ENCODE peak calls at places on chromosomes 1 and 21, in eight cellular contexts. M, U, D, E, G, B, T and R are unnamed samples.

GRCh38 chr1:85229574-85230097 is 28.8 kb upstream of the SYDE2 start:
- DNase-seq in M (no peak), U (no peak), D (no peak), E (peak; percentile 17), G (no peak), B (no peak), T (no peak), R (no peak)

GRCh38 chr21:33541105-33541711 is 709 bp downstream of the GART start:
- DNase-seq in M (peak; percentile 17), U (no peak), D (no peak), E (no peak), G (no peak), B (peak; percentile 32), T (no peak), R (no peak)

GRCh38 chr1:61457526-61457925 is 267.4 kb downstream of the TM2D1 start:
- DNase-seq in M (no peak), U (no peak), D (no peak), E (no peak), G (no peak), B (no peak), T (no peak), R (no peak)

GRCh38 chr1:33029921-33030320 is 6.8 kb downstream of the AK2 start:
- DNase-seq in M (no peak), U (no peak), D (no peak), E (no peak), G (no peak), B (no peak), T (no peak), R (no peak)

GRCh38 chr1:19153169-19153568 is 56.9 kb downstream of the UBR4 start:
- DNase-seq in M (no peak), U (no peak), D (no peak), E (no peak), G (no peak), B (peak; percentile 6), T (no peak), R (no peak)

GRCh38 chr1:207825296-207825695 is 73.4 kb downstream of the CD46 start:
- DNase-seq in M (no peak), U (no peak), D (no peak), E (no peak), G (no peak), B (no peak), T (no peak), R (peak; percentile 57)

GRCh38 chr1:173204693-173205092 is 2.4 kb downstream of the TNFSF4 start:
- DNase-seq in M (no peak), U (no peak), D (no peak), E (no peak), G (no peak), B (no peak), T (no peak), R (no peak)

GRCh38 chr1:54757833-54758232 is 6.5 kb downstream of the PARS2 start:
- DNase-seq in M (no peak), U (no peak), D (no peak), E (no peak), G (no peak), B (no peak), T (no peak), R (no peak)

GRCh38 chr1:11352058-11352715 is 79.2 kb downstream of the UBIAD1 start:
- DNase-seq in M (no peak), U (no peak), D (no peak), E (no peak), G (no peak), B (no peak), T (no peak), R (no peak)

GRCh38 chr1:61244114-61244513 is 161.8 kb downstream of the NFIA start:
- DNase-seq in M (peak; percentile 75), U (no peak), D (no peak), E (peak; percentile 46), G (no peak), B (no peak), T (no peak), R (no peak)

GRCh38 chr21:44294391-44295162 is 5.3 kb upstream of the PFKL start:
- DNase-seq in M (peak; percentile 51), U (no peak), D (no peak), E (no peak), G (no peak), B (no peak), T (peak; percentile 78), R (no peak)

GRCh38 chr1:218557731-218558130 is 212.6 kb downstream of the TGFB2 start:
- DNase-seq in M (peak; percentile 84), U (no peak), D (no peak), E (no peak), G (peak; percentile 72), B (peak; percentile 5), T (no peak), R (no peak)

GRCh38 chr1:21121764-21122471 is 54.8 kb downstream of the EIF4G3 start:
- DNase-seq in M (no peak), U (no peak), D (no peak), E (no peak), G (no peak), B (peak; percentile 38), T (no peak), R (no peak)

GRCh38 chr1:165635329-165635728 is 4.3 kb downstream of the MGST3 start:
- DNase-seq in M (peak; percentile 31), U (no peak), D (no peak), E (no peak), G (no peak), B (no peak), T (no peak), R (no peak)

GRCh38 chr21:37383066-37383465 is 16.5 kb downstream of the DYRK1A start:
- DNase-seq in M (peak; percentile 56), U (no peak), D (no peak), E (no peak), G (no peak), B (peak; percentile 32), T (no peak), R (no peak)

DNA sequence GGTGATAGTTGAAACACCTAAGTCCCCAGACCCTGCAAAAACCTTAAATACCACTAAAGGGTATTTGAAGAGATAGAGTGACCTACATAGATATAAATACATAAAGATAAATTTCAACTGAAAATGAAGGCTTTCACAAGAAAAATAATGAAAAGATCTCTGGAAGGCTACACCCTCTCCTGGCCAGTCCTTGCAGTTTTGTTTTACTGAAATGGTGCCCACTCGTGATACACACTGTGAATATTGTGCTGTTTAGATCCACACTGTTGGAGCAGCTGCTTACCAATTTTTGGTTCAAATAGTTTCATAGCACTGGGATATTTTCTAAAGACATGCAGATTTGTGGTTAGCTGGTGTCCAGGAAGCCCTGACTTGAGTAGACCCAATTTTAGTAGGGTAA is 31.5 kb upstream of the RNF187 start:
- DNase-seq in M (peak; percentile 49), U (no peak), D (no peak), E (no peak), G (no peak), B (no peak), T (no peak), R (no peak)
- TF ChIP-seq CTCF in M (peak; percentile 48), U (no peak), D (no peak), E (peak; percentile 19), G (peak; percentile 53), B (peak; percentile 41), T (no peak), R (no peak)

GRCh38 chr21:29092102-29092959 is 18.9 kb upstream of the CCT8 start:
- DNase-seq in M (peak; percentile 50), U (no peak), D (no peak), E (peak; percentile 87), G (no peak), B (no peak), T (no peak), R (no peak)
- TF ChIP-seq CTCF in M (peak; percentile 16), U (no peak), D (no peak), E (no peak), G (no peak), B (no peak), T (no peak), R (no peak)

GRCh38 chr1:181488884-181489283 is 5.6 kb downstream of the CACNA1E start:
- DNase-seq in M (no peak), U (no peak), D (no peak), E (no peak), G (no peak), B (no peak), T (peak; percentile 34), R (no peak)

GRCh38 chr1:181483084-181483559 is at the start of gene CACNA1E:
- DNase-seq in M (no peak), U (no peak), D (no peak), E (no peak), G (no peak), B (no peak), T (no peak), R (no peak)

GRCh38 chr1:181483561-181484291 is 409 bp downstream of the CACNA1E start:
- DNase-seq in M (no peak), U (no peak), D (no peak), E (no peak), G (no peak), B (peak; percentile 38), T (no peak), R (no peak)

GRCh38 chr1:181485276-181486097 is 2.2 kb downstream of the CACNA1E start:
- DNase-seq in M (no peak), U (no peak), D (no peak), E (no peak), G (peak; percentile 37), B (peak; percentile 81), T (no peak), R (no peak)

DNA sequence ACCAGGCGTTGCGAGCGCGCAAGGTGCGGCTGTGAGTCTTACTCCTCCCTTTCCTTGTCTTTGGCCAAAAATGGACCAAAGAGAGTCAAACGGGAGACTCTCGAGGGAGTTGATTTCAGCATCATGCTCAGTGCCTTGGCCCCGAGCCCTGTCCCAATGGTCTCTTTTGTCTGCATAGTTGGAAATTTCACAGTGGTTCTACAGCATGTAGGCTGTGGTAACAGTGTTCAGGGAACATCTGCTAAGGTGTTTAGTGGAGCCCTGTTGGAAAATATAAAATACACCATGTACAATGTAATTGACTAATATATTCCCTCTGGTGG is 2.7 kb downstream of the CACNA1E start:
- DNase-seq in M (no peak), U (no peak), D (no peak), E (no peak), G (no peak), B (no peak), T (no peak), R (no peak)
- TF ChIP-seq CTCF in M (no peak), U (no peak), D (no peak), E (no peak), G (no peak), B (peak; percentile 28), T (no peak), R (no peak)

DNA sequence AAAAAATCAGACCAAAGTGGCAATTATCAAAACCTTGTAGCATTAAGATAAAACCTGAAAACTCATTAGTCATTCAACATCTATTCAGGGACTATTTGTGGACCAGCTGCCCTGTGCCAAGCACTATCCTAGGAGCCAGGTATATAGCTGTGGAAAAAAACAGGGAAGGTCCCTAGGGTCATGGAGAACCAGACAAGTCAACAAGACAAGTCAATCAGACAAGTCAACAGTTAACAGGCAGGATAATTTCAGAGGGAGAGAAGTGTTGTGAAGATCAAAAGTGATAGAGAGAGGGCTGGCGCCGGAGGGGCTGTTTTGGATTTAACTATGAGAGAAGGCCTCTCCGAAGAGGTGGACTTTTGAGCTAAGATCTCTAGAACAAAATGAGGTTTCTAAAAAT is 3.3 kb upstream of the ATP1A4 start:
- DNase-seq in M (no peak), U (no peak), D (no peak), E (no peak), G (no peak), B (no peak), T (no peak), R (peak; percentile 28)
- TF ChIP-seq CTCF in M (no peak), U (no peak), D (no peak), E (no peak), G (no peak), B (no peak), T (no peak), R (no peak)